ENCODE peak calls at places on chromosome 20, in five cellular contexts. F is uterus, K is nephron progenitor cell, P is PC-9, E is body of pancreas. Y is an unnamed sample.

GRCh38 chr20:2840967-2841531 is 504 bp downstream of the VPS16 start:
- DNase-seq in E (peak), K (peak), P (peak), F (peak), Y (no peak)

GRCh38 chr20:1376453-1377270 is 16.2 kb downstream of the FKBP1A start:
- DNase-seq in P (no peak), F (no peak), K (no peak), E (no peak), Y (no peak)

GRCh38 chr20:1893721-1894470 is 1.3 kb upstream of the SIRPA start:
- DNase-seq in E (no peak), F (peak), K (peak), P (no peak), Y (no peak)

GRCh38 chr20:32737371-32738223 is 5.7 kb downstream of the COMMD7 start:
- DNase-seq in F (no peak), K (no peak), P (no peak), E (no peak), Y (no peak)

GRCh38 chr20:13649548-13649947 is 10.8 kb upstream of the TASP1 start:
- DNase-seq in E (no peak), K (peak), F (no peak), P (no peak), Y (no peak)

GRCh38 chr20:21693322-21693721 is 12.1 kb upstream of the PAX1 start:
- DNase-seq in F (no peak), E (no peak), K (peak), P (no peak), Y (no peak)

GRCh38 chr20:54174452-54175175 is 828 bp upstream of the CYP24A1 start:
- DNase-seq in P (no peak), F (no peak), E (no peak), K (peak), Y (no peak)

GRCh38 chr20:33753763-33754162 is 22.0 kb downstream of the ZNF341 start:
- DNase-seq in P (no peak), K (no peak), E (no peak), F (no peak), Y (no peak)

GRCh38 chr20:48463916-48464315 is 363.9 kb downstream of the PREX1 start:
- DNase-seq in F (peak), E (no peak), K (no peak), P (no peak), Y (no peak)

GRCh38 chr20:36441416-36441815 is 99.9 kb upstream of the MYL9 start:
- DNase-seq in E (no peak), P (no peak), F (no peak), K (no peak), Y (no peak)

GRCh38 chr20:8126190-8126589 is 5.9 kb upstream of the PLCB1 start:
- DNase-seq in F (no peak), K (no peak), E (no peak), P (no peak), Y (no peak)

GRCh38 chr20:17848649-17849048 is 119.9 kb downstream of the SNX5 start:
- DNase-seq in P (no peak), E (no peak), K (no peak), F (no peak), Y (no peak)

GRCh38 chr20:10781526-10781925 is 107.7 kb upstream of the JAG1 start:
- DNase-seq in E (no peak), K (no peak), F (no peak), P (no peak), Y (no peak)

GRCh38 chr20:32319100-32319499 is 39.0 kb upstream of the ASXL1 start:
- DNase-seq in F (no peak), E (no peak), P (no peak), K (no peak), Y (no peak)

GRCh38 chr20:48791666-48792071 is 36.1 kb downstream of the PREX1 start:
- DNase-seq in E (peak), P (no peak), K (no peak), F (no peak), Y (no peak)

GRCh38 chr20:1472556-1473243 is 6.1 kb upstream of the NSFL1C start:
- DNase-seq in E (no peak), K (no peak), F (no peak), P (no peak), Y (no peak)

GRCh38 chr20:51624157-51624731 is 81.7 kb upstream of the NFATC2 start:
- DNase-seq in K (peak), P (peak), F (no peak), E (peak), Y (no peak)

GRCh38 chr20:46076806-46077205 is 13.0 kb downstream of the NCOA5 start:
- DNase-seq in K (no peak), P (no peak), E (no peak), F (no peak), Y (no peak)

GRCh38 chr20:17226410-17227198 is at the start of gene PCSK2:
- DNase-seq in F (no peak), E (peak), P (no peak), K (peak), Y (no peak)

DNA sequence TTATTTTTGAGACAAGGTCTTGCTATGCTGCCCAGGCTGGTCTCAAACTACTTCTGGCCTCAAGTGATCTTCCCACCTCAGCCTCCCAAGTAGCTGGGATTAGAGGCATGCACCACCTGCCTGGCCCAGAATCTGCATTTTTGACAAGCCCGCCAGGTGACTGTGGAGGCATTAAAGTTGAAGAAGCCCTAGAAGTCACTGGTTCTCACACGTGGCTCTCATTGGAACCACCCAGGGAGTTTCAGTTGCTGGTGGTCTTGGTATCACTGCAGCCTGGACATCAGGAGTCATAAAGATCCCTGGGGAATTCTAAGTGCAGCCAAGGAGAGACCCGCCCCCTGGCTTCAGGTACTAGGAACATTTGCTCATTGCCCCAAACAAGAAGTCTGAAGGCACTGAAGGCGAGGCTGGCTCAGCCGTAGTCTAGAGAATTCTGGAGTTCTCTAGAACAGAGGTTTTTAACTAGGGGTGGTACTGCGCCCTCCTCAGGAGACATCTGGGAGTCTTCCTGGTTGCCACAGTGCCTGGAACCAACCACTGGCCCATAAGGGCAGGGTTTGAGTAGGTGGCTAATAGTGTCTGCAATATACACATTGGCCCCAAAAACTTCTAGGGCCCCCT is 182.8 kb downstream of the ZMYND8 start:
- DNase-seq in E (no peak), F (no peak), P (no peak), K (no peak), Y (no peak)
- TF ChIP-seq CTCF in E (no peak), F (no peak), P (no peak), K (no peak), Y (no peak)

DNA sequence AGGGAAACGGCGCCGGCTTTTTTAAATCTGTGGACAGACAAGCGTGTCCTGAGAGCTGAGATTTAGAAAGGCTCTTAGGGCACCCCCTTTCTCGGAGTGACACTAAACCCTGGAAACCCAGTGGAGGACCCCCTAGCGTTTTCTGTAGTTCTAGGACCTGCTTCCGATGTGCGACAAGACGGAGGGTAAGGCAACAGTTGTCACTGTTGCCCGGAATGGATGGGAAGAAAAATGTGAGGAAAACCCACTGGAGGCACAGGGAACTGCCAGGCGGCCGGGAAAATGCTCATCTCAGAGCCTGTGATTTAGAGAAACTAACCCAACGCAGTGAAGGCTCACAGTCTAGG is 551 bp upstream of the ATP5F1E start:
- DNase-seq in F (no peak), P (no peak), K (no peak), E (no peak), Y (no peak)
- TF ChIP-seq CTCF in F (no peak), P (peak), K (no peak), E (peak), Y (peak)

GRCh38 chr20:63957690-63958441 is 1.6 kb upstream of the UCKL1 start:
- DNase-seq in K (no peak), F (no peak), E (no peak), P (peak), Y (no peak)

GRCh38 chr20:63955846-63956663 is at the start of gene UCKL1:
- DNase-seq in K (peak), P (peak), F (peak), E (peak), Y (no peak)

GRCh38 chr20:63958471-63958870 is 2.3 kb upstream of the UCKL1 start:
- DNase-seq in K (no peak), E (no peak), F (no peak), P (no peak), Y (no peak)

GRCh38 chr20:63956664-63957003 is 418 bp upstream of the UCKL1 start:
- DNase-seq in E (no peak), K (no peak), P (no peak), F (no peak), Y (no peak)

GRCh38 chr20:63957004-63957689 is 931 bp upstream of the UCKL1 start:
- DNase-seq in P (peak), E (peak), F (peak), K (peak), Y (no peak)
- TF ChIP-seq CTCF in P (no peak), E (peak), F (peak), K (no peak), Y (peak)

GRCh38 chr20:38114353-38114791 is 50.7 kb downstream of the TGM2 start:
- DNase-seq in K (no peak), P (no peak), F (no peak), E (no peak), Y (no peak)
- TF ChIP-seq CTCF in K (no peak), P (no peak), F (no peak), E (no peak), Y (no peak)

GRCh38 chr20:62858059-62858458 is 3.6 kb downstream of the TCFL5 start:
- DNase-seq in F (no peak), K (no peak), P (no peak), E (no peak), Y (peak)

GRCh38 chr20:62861732-62862336 is at the start of gene TCFL5:
- DNase-seq in E (peak), F (peak), P (peak), K (peak), Y (peak)

GRCh38 chr20:62860924-62861691 is 514 bp downstream of the TCFL5 start:
- DNase-seq in K (no peak), E (no peak), P (peak), F (no peak), Y (peak)

GRCh38 chr20:62859721-62860120 is 1.9 kb downstream of the TCFL5 start:
- DNase-seq in P (no peak), E (no peak), K (no peak), F (no peak), Y (peak)

DNA sequence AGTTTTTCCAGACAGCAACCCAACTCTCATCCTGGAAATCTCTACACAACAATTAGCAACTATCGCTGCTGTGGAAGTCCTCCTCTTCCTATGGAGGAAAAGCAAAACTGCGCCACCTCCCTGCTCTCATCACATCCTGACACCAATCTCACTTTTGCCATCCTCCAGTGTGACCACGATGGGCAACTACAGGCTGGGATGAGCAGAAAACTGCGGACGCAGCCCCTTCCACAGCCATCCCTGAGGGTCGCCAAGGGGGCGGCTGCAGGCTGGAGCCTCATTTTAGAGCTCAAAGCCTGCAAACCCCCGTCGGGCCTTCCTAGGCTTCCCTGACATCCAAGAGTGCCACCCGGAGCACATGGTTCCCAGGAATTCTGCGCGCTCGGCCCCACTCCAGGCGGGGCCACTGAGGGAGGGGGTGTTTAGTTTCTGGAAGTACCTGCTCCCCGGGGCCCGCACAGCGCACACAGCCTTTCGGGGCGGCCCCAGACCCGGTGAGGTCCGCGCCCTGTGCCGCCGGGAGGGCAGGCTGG is 1.2 kb downstream of the TCFL5 start:
- DNase-seq in F (no peak), E (no peak), K (no peak), P (no peak), Y (peak)
- TF ChIP-seq CTCF in F (no peak), E (no peak), K (no peak), P (no peak), Y (peak)

GRCh38 chr20:60408435-60408834 is 450.2 kb downstream of the CDH26 start:
- DNase-seq in E (no peak), K (no peak), F (no peak), P (no peak), Y (no peak)
- TF ChIP-seq CTCF in E (no peak), K (no peak), F (no peak), P (no peak), Y (no peak)

DNA sequence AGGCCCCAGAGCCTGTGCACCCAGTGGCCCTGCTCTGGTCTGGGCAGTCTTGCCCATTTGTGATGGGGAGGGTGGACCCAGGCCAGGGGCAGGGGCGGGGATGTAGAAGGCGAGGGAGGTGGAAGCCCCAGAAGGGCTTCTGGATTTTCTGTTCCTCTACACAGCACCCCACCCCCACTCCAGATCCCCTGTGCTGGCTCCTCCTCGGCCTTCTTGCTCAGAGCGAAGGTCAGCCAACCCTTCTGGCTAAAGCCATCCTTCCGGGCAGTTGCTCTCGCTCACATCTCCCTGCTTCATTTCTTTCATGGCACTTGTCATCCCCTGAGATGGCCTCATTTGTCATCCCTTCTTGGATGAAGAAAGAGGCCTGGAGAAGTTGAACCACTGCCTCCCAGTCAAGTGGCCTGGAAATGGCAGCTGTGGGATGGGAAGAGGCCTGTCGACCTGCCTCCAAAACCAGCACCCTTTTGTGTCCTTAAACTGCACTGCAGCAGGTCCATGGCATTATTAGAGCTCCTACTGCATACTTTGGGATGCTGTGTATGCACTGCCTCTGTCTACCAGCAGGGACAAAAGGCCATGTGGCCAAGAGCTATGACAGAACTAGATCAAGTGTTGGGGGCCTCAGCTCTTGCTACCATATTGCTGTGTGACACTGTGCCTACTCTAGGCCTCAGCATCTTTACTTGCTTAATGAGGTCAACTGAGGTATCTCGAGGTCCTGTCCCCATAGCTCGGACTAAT is 19.9 kb downstream of the PEDS1 start:
- DNase-seq in F (no peak), E (no peak), K (no peak), P (no peak), Y (no peak)
- TF ChIP-seq CTCF in F (no peak), E (no peak), K (no peak), P (no peak), Y (peak)